ENCODE peak calls at places on chromosomes 12 and 14, in six cellular contexts. P, W, S, B, E and G are unnamed samples.

GRCh38 chr14:99829450-99829849 is 36.2 kb downstream of the EML1 start:
- DNase-seq in W (peak; percentile 13), E (no peak), S (no peak), B (no peak), P (no peak), G (no peak)

GRCh38 chr12:100956311-100956852 is 161.8 kb downstream of the ANO4 start:
- DNase-seq in S (no peak), E (no peak), P (no peak), B (no peak), W (no peak), G (no peak)

GRCh38 chr12:53532026-53532425 is 24.7 kb upstream of the NPFF start:
- DNase-seq in S (no peak), E (no peak), B (no peak), W (no peak), P (no peak), G (no peak)

GRCh38 chr14:55654233-55654632 is 74.2 kb downstream of the KTN1 start:
- DNase-seq in B (no peak), S (no peak), W (no peak), P (no peak), E (no peak), G (no peak)

GRCh38 chr12:116604883-116605641 is 45.9 kb downstream of the MAP1LC3B2 start:
- DNase-seq in S (no peak), B (no peak), E (no peak), W (no peak), P (no peak), G (no peak)

GRCh38 chr14:51448831-51449665 is 202.7 kb upstream of the FRMD6 start:
- DNase-seq in E (peak; percentile 11), S (no peak), P (no peak), W (no peak), B (peak; percentile 70), G (no peak)

GRCh38 chr14:22699801-22700564 is 55.8 kb upstream of the OR6J1 start:
- DNase-seq in E (no peak), W (no peak), B (peak; percentile 52), S (no peak), P (no peak), G (no peak)

GRCh38 chr12:127459166-127459565 is 807.8 kb upstream of the TMEM132C start:
- DNase-seq in S (no peak), B (no peak), E (no peak), W (no peak), P (no peak), G (no peak)

GRCh38 chr12:127998936-127999467 is 268.0 kb upstream of the TMEM132C start:
- DNase-seq in P (no peak), S (no peak), W (no peak), B (no peak), E (no peak), G (no peak)

GRCh38 chr14:74712499-74713394 is at the start of the genes AREL1 and FCF1:
- DNase-seq in B (peak; percentile 87), W (peak; percentile 88), E (peak; percentile 93), P (peak; percentile 89), S (peak; percentile 92), G (peak; percentile 90)

GRCh38 chr12:89345830-89346740 is 6.2 kb downstream of the DUSP6 start:
- DNase-seq in W (peak; percentile 72), E (peak; percentile 71), S (peak; percentile 62), P (peak; percentile 68), B (peak; percentile 82), G (peak; percentile 88)

GRCh38 chr14:53458368-53458814 is 305.3 kb upstream of the DDHD1 start:
- DNase-seq in S (no peak), E (no peak), W (no peak), P (no peak), B (peak; percentile 26), G (no peak)

GRCh38 chr14:52700701-52701172 is 5.4 kb upstream of the ERO1A start:
- DNase-seq in W (no peak), S (no peak), P (no peak), E (no peak), B (peak; percentile 92), G (no peak)

GRCh38 chr14:25049127-25049558 is 804 bp downstream of the STXBP6 start:
- DNase-seq in B (no peak), S (peak; percentile 45), W (no peak), P (no peak), E (peak; percentile 35), G (no peak)

GRCh38 chr14:104900639-104901512 is 23.8 kb upstream of the PLD4 start:
- DNase-seq in P (no peak), S (no peak), B (no peak), W (no peak), E (no peak), G (no peak)

GRCh38 chr12:31618228-31619025 is 27.5 kb upstream of the DENND5B start:
- DNase-seq in E (no peak), W (no peak), B (no peak), S (no peak), P (no peak), G (no peak)

GRCh38 chr12:89327477-89328094 is 24.7 kb downstream of the DUSP6 start:
- DNase-seq in E (no peak), S (no peak), W (no peak), B (no peak), P (no peak), G (no peak)

GRCh38 chr14:75493580-75494130 is 28.6 kb upstream of the BATF start:
- DNase-seq in S (no peak), W (peak; percentile 11), P (no peak), E (no peak), B (no peak), G (no peak)

GRCh38 chr12:107917912-107918800 is 143.7 kb downstream of the ASCL4 start:
- DNase-seq in P (no peak), E (no peak), W (no peak), S (no peak), B (peak; percentile 39), G (no peak)

GRCh38 chr14:53327716-53328115 is 174.6 kb upstream of the DDHD1 start:
- DNase-seq in W (no peak), P (no peak), E (no peak), B (peak; percentile 93), S (no peak), G (no peak)

GRCh38 chr12:83018063-83018462 is 331.4 kb downstream of the TMTC2 start:
- DNase-seq in S (peak; percentile 22), P (no peak), B (no peak), E (peak; percentile 30), W (no peak), G (no peak)

GRCh38 chr14:90573385-90574105 is 176.7 kb downstream of the CALM1 start:
- DNase-seq in P (no peak), B (no peak), W (no peak), S (no peak), E (no peak), G (no peak)

GRCh38 chr14:75470238-75470797 is 42.5 kb downstream of the JDP2 start:
- DNase-seq in S (peak; percentile 67), B (no peak), W (no peak), E (peak; percentile 65), P (no peak), G (no peak)

DNA sequence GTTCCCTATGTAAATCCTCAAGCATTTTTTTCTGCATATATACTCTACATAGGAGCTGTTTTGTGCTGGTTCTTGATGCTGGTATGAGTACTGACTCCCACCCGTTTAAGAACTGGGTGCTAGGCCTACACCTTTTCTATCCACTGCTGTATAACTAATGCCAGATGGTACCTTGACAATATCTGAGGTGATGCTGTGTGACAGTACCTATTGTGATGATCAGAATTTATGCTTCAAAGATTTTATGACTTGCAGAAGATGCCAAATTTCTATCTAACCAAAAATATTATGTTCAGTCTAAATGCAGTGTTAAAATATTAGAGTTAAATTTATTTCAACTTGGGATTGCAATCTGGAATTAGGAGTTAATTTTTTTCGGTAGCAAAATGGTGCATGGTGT is 272.3 kb upstream of the NOVA1 start:
- DNase-seq in S (no peak), E (no peak), P (no peak), B (no peak), W (no peak), G (no peak)
- H3K9me3 ChIP-seq in S (no peaks in the 10 kb centered on the region), E (no peaks in the 10 kb centered on the region), P (no peaks in the 10 kb centered on the region), B (peaks cover 22% of the 10 kb centered on the region), W (no peaks in the 10 kb centered on the region), G (peaks cover 4% of the 10 kb centered on the region)

GRCh38 chr12:2138871-2139308 is 86.1 kb downstream of the CACNA1C start:
- DNase-seq in E (peak; percentile 54), B (no peak), W (no peak), P (no peak), S (peak; percentile 48), G (no peak)

GRCh38 chr12:2138294-2138693 is 85.5 kb downstream of the CACNA1C start:
- DNase-seq in P (no peak), W (no peak), B (no peak), E (peak; percentile 11), S (no peak), G (no peak)

GRCh38 chr12:2140858-2141519 is 88.2 kb downstream of the CACNA1C start:
- DNase-seq in W (no peak), E (no peak), B (no peak), S (no peak), P (no peak), G (no peak)

GRCh38 chr12:2137707-2138106 is 84.9 kb downstream of the CACNA1C start:
- DNase-seq in S (peak; percentile 67), P (peak; percentile 74), W (no peak), E (peak; percentile 67), B (no peak), G (no peak)

GRCh38 chr12:2139651-2140050 is 86.9 kb downstream of the CACNA1C start:
- DNase-seq in B (no peak), W (no peak), P (no peak), E (no peak), S (no peak), G (no peak)
- TF ChIP-seq CTCF in B (no peak), W (no peak), P (no peak), E (no peak), S (no peak), G (no peak)

DNA sequence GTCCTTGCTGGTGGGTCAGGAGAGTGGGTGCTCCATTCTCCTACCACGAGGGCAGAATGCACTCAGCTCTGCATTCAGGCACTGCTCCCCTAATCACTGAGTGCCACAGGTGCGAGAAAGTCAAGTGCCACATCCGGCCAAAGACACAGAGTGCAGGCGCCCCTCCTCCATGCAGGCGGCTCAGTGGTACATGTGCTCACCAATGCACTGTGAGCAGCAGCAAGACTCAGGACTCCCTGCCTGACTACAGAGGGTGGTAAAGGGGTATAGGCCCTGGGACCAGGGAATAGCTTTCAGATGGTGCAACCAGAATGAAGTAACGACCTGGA is 32.9 kb downstream of the ZFYVE21 start:
- DNase-seq in E (no peak), P (no peak), S (no peak), W (no peak), B (no peak), G (peak; percentile 86)
- H3K4me3 ChIP-seq in E (no peak overlapping the region), P (no peak overlapping the region), S (no peak overlapping the region), W (no peak overlapping the region), B (no peak overlapping the region), G (no peak overlapping the region)

GRCh38 chr14:20112321-20112720 is 1.8 kb downstream of the OR4K17 start:
- DNase-seq in S (no peak), P (no peak), E (no peak), W (no peak), B (no peak), G (no peak)

GRCh38 chr14:20118795-20119194 is 8.3 kb downstream of the OR4K17 start:
- DNase-seq in S (no peak), W (no peak), E (no peak), B (no peak), P (no peak), G (no peak)

DNA sequence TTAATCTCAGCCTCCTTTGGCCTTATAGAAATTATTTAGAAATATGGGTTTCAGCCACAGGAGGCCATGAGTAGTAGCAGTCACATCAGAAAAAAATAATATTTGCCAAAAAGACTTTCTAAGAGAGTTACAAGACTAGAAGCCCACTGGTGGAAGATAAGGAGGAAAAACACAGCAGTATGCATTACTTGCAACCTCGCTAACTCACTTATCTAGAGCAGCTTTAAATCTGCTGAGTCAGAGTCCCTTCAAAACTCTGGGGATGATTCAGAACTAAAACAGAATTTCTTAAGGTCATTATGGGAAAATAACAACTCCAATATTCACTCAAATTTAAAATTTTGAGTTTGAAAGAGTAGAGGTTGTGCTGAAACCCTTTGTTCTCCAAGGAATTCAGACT is 6.2 kb downstream of the OR4K17 start:
- DNase-seq in W (no peak), P (no peak), B (no peak), E (no peak), S (no peak), G (no peak)
- H3K9me3 ChIP-seq in W (peaks cover 15% of the 10 kb centered on the region), P (peaks cover 3% of the 10 kb centered on the region), B (peaks cover 8% of the 10 kb centered on the region), E (peaks cover 37% of the 10 kb centered on the region), S (no peaks in the 10 kb centered on the region), G (peaks cover 32% of the 10 kb centered on the region)